ENCODE peak calls at places on chromosomes 12 and 14, in ten cellular contexts. E is CD8-positive, alpha-beta T cell; L is C1 segment of cervical spinal cord; N is midbrain; T is stimulated activated CD4-positive, alpha-beta T cell treated with anti-CD3 and anti-CD28 coated beads, Interleukin-2, amount 100 ng/mL, for 24 hours; B is activated CD4-positive, CD25-positive, alpha-beta regulatory T cell treated with anti-CD3 and anti-CD28 coated beads, Interleukin-2, amount 50 U/mL, for 72 hours; V is CD4-positive, alpha-beta T cell; I is GOT3; X is T-helper 1 cell; P is foreskin fibroblast. R is an unnamed sample.

GRCh38 chr12:49369723-49370145 is 2.5 kb downstream of the SPATS2 start:
- DNase-seq in E (no peak), L (no peak), N (no peak), T (peak; percentile 33), B (no peak), V (no peak), I (no peak), X (no peak), P (peak; percentile 64), R (no peak)

GRCh38 chr14:24871302-24871701 is 178.6 kb downstream of the STXBP6 start:
- DNase-seq in E (no peak), L (no peak), N (no peak), T (no peak), B (no peak), V (no peak), I (no peak), X (no peak), P (peak; percentile 68), R (no peak)

GRCh38 chr12:132501189-132501940 is 11.4 kb downstream of the FBRSL1 start:
- DNase-seq in E (no peak), L (no peak), N (no peak), T (no peak), B (no peak), V (no peak), I (no peak), X (no peak), P (no peak), R (no peak)

GRCh38 chr12:75698052-75698451 is 186.6 kb upstream of the KRR1 start:
- DNase-seq in E (no peak), L (no peak), N (no peak), T (no peak), B (no peak), V (no peak), I (no peak), X (no peak), P (no peak), R (no peak)

GRCh38 chr12:86256169-86256568 is at the start of gene MGAT4C:
- DNase-seq in E (no peak), L (no peak), N (no peak), T (no peak), B (no peak), V (no peak), I (no peak), X (no peak), P (no peak), R (no peak)

GRCh38 chr14:64812412-64812811 is 67.3 kb downstream of the SPTB start:
- DNase-seq in E (peak; percentile 20), L (no peak), N (no peak), T (peak; percentile 28), B (no peak), V (peak; percentile 34), I (no peak), X (no peak), P (no peak), R (no peak)

GRCh38 chr12:32612658-32613614 is 66.2 kb upstream of the DNM1L start:
- DNase-seq in E (no peak), L (no peak), N (no peak), T (no peak), B (no peak), V (no peak), I (no peak), X (no peak), P (no peak), R (no peak)

GRCh38 chr14:37230551-37231194 is 32.9 kb downstream of the MIPOL1 start:
- DNase-seq in E (no peak), L (no peak), N (peak; percentile 69), T (no peak), B (no peak), V (no peak), I (no peak), X (no peak), P (peak; percentile 76), R (peak; percentile 40)

GRCh38 chr12:69630191-69630590 is 19.5 kb upstream of the LRRC10 start:
- DNase-seq in E (no peak), L (no peak), N (no peak), T (no peak), B (no peak), V (no peak), I (no peak), X (no peak), P (peak; percentile 10), R (no peak)

GRCh38 chr12:30796508-30796780 is 41.7 kb upstream of the CAPRIN2 start:
- DNase-seq in E (no peak), L (no peak), N (no peak), T (peak; percentile 11), B (no peak), V (no peak), I (no peak), X (no peak), P (peak; percentile 82), R (peak; percentile 22)

R was measured in non-pigmented ciliary epithelial cell.